ENCODE peak calls at places on chromosome 18, in seven cellular contexts. K, E, A, B, Z, Q and U are unnamed samples.

GRCh38 chr18:34977787-34978532 is 63.3 kb upstream of the MAPRE2 start:
- DNase-seq in K (peak), E (peak), A (peak), B (peak), Z (peak), Q (peak), U (peak)

GRCh38 chr18:62066121-62066818 is 120.6 kb downstream of the PIGN start:
- DNase-seq in K (no peak), E (no peak), A (no peak), B (no peak), Z (no peak), Q (no peak), U (no peak)

GRCh38 chr18:49016648-49017539 is 66.1 kb upstream of the SMAD7 start:
- DNase-seq in K (no peak), E (peak), A (no peak), B (no peak), Z (no peak), Q (peak), U (no peak)

GRCh38 chr18:54149078-54149697 is 75.3 kb downstream of the MBD2 start:
- DNase-seq in K (peak), E (no peak), A (no peak), B (no peak), Z (peak), Q (peak), U (no peak)

GRCh38 chr18:13835202-13835601 is 11.3 kb downstream of the MC5R start:
- DNase-seq in K (no peak), E (no peak), A (no peak), B (no peak), Z (no peak), Q (no peak), U (no peak)

GRCh38 chr18:31558567-31558966 is 33.1 kb upstream of the TTR start:
- DNase-seq in K (no peak), E (no peak), A (no peak), B (no peak), Z (no peak), Q (no peak), U (no peak)

GRCh38 chr18:64409511-64409910 is 260.6 kb upstream of the LINC00305 start:
- DNase-seq in K (no peak), E (no peak), A (no peak), B (no peak), Z (no peak), Q (peak), U (no peak)

GRCh38 chr18:46264255-46264654 is 160.1 kb downstream of the HAUS1 start:
- DNase-seq in K (no peak), E (no peak), A (no peak), B (peak), Z (no peak), Q (peak), U (peak)

GRCh38 chr18:48475635-48476549 is 62.9 kb upstream of the CTIF start:
- DNase-seq in K (peak), E (no peak), A (no peak), B (peak), Z (peak), Q (peak), U (peak)

GRCh38 chr18:48940854-48941531 is 9.8 kb downstream of the SMAD7 start:
- DNase-seq in K (no peak), E (no peak), A (peak), B (peak), Z (peak), Q (peak), U (peak)

GRCh38 chr18:8747440-8747937 is 42.1 kb downstream of the MTCL1 start:
- DNase-seq in K (no peak), E (no peak), A (no peak), B (no peak), Z (no peak), Q (peak), U (no peak)

GRCh38 chr18:22173928-22174301 is 4.5 kb downstream of the GATA6 start:
- DNase-seq in K (no peak), E (no peak), A (no peak), B (no peak), Z (no peak), Q (no peak), U (no peak)

GRCh38 chr18:28766027-28766426 is 589.1 kb upstream of the CDH2 start:
- DNase-seq in K (no peak), E (no peak), A (no peak), B (no peak), Z (no peak), Q (peak), U (no peak)

GRCh38 chr18:26685438-26686173 is 137.3 kb upstream of the KCTD1 start:
- DNase-seq in K (no peak), E (no peak), A (no peak), B (no peak), Z (no peak), Q (no peak), U (no peak)

GRCh38 chr18:35695384-35695783 is 113.8 kb downstream of the GALNT1 start:
- DNase-seq in K (no peak), E (no peak), A (no peak), B (no peak), Z (no peak), Q (no peak), U (no peak)

GRCh38 chr18:50401888-50402287 is 27.0 kb downstream of the SKA1 start:
- DNase-seq in K (no peak), E (no peak), A (peak), B (no peak), Z (no peak), Q (peak), U (no peak)

GRCh38 chr18:24595556-24595955 is 135.1 kb downstream of the HRH4 start:
- DNase-seq in K (no peak), E (no peak), A (no peak), B (no peak), Z (no peak), Q (no peak), U (no peak)

GRCh38 chr18:28984731-28985130 is 807.8 kb upstream of the CDH2 start:
- DNase-seq in K (no peak), E (no peak), A (no peak), B (no peak), Z (no peak), Q (peak), U (no peak)

GRCh38 chr18:11177382-11177781 is 28.0 kb upstream of the PIEZO2 start:
- DNase-seq in K (no peak), E (no peak), A (no peak), B (no peak), Z (no peak), Q (no peak), U (no peak)

GRCh38 chr18:1304392-1304992 is 399.8 kb downstream of the ADCYAP1 start:
- DNase-seq in K (no peak), E (no peak), A (no peak), B (no peak), Z (no peak), Q (no peak), U (no peak)

GRCh38 chr18:38369772-38370690 is 804.4 kb upstream of the CELF4 start:
- DNase-seq in K (no peak), E (no peak), A (no peak), B (no peak), Z (no peak), Q (no peak), U (no peak)

GRCh38 chr18:5144629-5145028 is 52.4 kb downstream of the AKAIN1 start:
- DNase-seq in K (no peak), E (no peak), A (no peak), B (no peak), Z (no peak), Q (no peak), U (no peak)

GRCh38 chr18:76771132-76771824 is 51.1 kb upstream of the ZNF236 start:
- DNase-seq in K (no peak), E (no peak), A (no peak), B (no peak), Z (no peak), Q (no peak), U (no peak)